ENCODE peak calls at places on chromosomes 1 and 21, in four cellular contexts. V is mesenchymal stem cell, R is IMR-90, Q is neuronal stem cell. X is an unnamed sample.

GRCh38 chr21:15688809-15689208 is 41.0 kb upstream of the USP25 start:
- DNase-seq in Q (no peak), R (no peak), V (no peak), X (no peak)

GRCh38 chr21:29298348-29299045 is at the start of gene BACH1:
- DNase-seq in R (peak), Q (peak), V (peak), X (peak)

GRCh38 chr1:172109357-172109756 is 268.1 kb downstream of the DNM3 start:
- DNase-seq in R (peak), V (no peak), Q (no peak), X (no peak)

GRCh38 chr1:114428083-114428754 is 82.8 kb downstream of the TRIM33 start:
- DNase-seq in R (peak), Q (no peak), V (peak), X (no peak)

GRCh38 chr1:3617806-3618345 is 6.6 kb upstream of the MEGF6 start:
- DNase-seq in Q (no peak), V (no peak), R (no peak), X (no peak)

GRCh38 chr1:202351725-202352124 is 3.2 kb downstream of the PPP1R12B start:
- DNase-seq in R (peak), Q (no peak), V (no peak), X (no peak)

GRCh38 chr1:66852870-66853269 is 51.8 kb upstream of the INSL5 start:
- DNase-seq in V (no peak), Q (no peak), R (no peak), X (no peak)

GRCh38 chr1:167707942-167708341 is 13.8 kb upstream of the MPZL1 start:
- DNase-seq in V (no peak), R (no peak), Q (no peak), X (no peak)

GRCh38 chr1:150464422-150464826 is 22.8 kb upstream of the TARS2 start:
- DNase-seq in R (peak), Q (peak), V (peak), X (peak)

GRCh38 chr1:116498789-116499628 is 71.8 kb downstream of the CD58 start:
- DNase-seq in V (peak), Q (peak), R (peak), X (peak)

GRCh38 chr1:40769815-40770214 is 13.8 kb upstream of the KCNQ4 start:
- DNase-seq in V (no peak), R (no peak), Q (no peak), X (no peak)

GRCh38 chr21:41884501-41885030 is 5.4 kb upstream of the PRDM15 start:
- DNase-seq in Q (no peak), R (no peak), V (no peak), X (peak)

GRCh38 chr21:31370893-31371652 is 27.0 kb upstream of the TIAM1 start:
- DNase-seq in R (peak), V (peak), Q (no peak), X (no peak)

GRCh38 chr1:109642610-109643009 is 13.3 kb upstream of the GSTM4 start:
- DNase-seq in V (peak), R (peak), Q (no peak), X (no peak)

GRCh38 chr1:114135806-114136205 is 17.9 kb downstream of the SYT6 start:
- DNase-seq in V (no peak), Q (no peak), R (no peak), X (no peak)

GRCh38 chr1:205851993-205852392 is 2.1 kb upstream of the PM20D1 start:
- DNase-seq in Q (no peak), V (no peak), R (no peak), X (peak)

GRCh38 chr1:150973258-150973825 is 1.3 kb downstream of the CERS2 start:
- DNase-seq in R (no peak), Q (no peak), V (peak), X (no peak)

GRCh38 chr1:18921506-18922251 is 19.3 kb upstream of the ALDH4A1 start:
- DNase-seq in V (no peak), Q (no peak), R (no peak), X (no peak)

GRCh38 chr1:244730153-244730933 is 77.4 kb downstream of the DESI2 start:
- DNase-seq in Q (peak), V (peak), R (peak), X (peak)

GRCh38 chr1:210394281-210394798 is 65.6 kb downstream of the HHAT start:
- DNase-seq in R (peak), Q (no peak), V (peak), X (no peak)

GRCh38 chr1:238404506-238404905 is 513.8 kb upstream of the ZP4 start:
- DNase-seq in R (peak), Q (no peak), V (peak), X (no peak)

GRCh38 chr21:34499116-34499515 is 12.9 kb downstream of the KCNE1 start:
- DNase-seq in V (no peak), Q (no peak), R (no peak), X (no peak)

GRCh38 chr1:25003457-25004190 is 73.5 kb upstream of the RUNX3 start:
- DNase-seq in Q (no peak), R (peak), V (peak), X (no peak)

GRCh38 chr1:174469687-174470086 is 21.9 kb downstream of the GPR52 start:
- DNase-seq in R (no peak), Q (no peak), V (no peak), X (no peak)

GRCh38 chr1:218674280-218674773 is 329.2 kb downstream of the TGFB2 start:
- DNase-seq in V (peak), R (peak), Q (peak), X (peak)

GRCh38 chr1:222109836-222110235 is 367.9 kb upstream of the DUSP10 start:
- DNase-seq in R (no peak), V (no peak), Q (no peak), X (no peak)

GRCh38 chr21:45596704-45597318 is 46.7 kb upstream of the PCBP3 start:
- DNase-seq in V (peak), Q (peak), R (peak), X (peak)

GRCh38 chr1:66375125-66375524 is 158.8 kb upstream of the SGIP1 start:
- DNase-seq in V (no peak), Q (no peak), R (no peak), X (no peak)

GRCh38 chr1:204255225-204255624 is 41.4 kb upstream of the GOLT1A start:
- DNase-seq in R (no peak), V (no peak), Q (no peak), X (no peak)

GRCh38 chr1:31936278-31936965 is 1.7 kb downstream of the PTP4A2 start:
- DNase-seq in R (peak), Q (no peak), V (no peak), X (peak)

GRCh38 chr1:161069201-161069685 is 448 bp downstream of the ARHGAP30 start:
- DNase-seq in R (no peak), V (no peak), Q (no peak), X (no peak)

GRCh38 chr1:183473286-183473536 is 912 bp downstream of the SMG7 start:
- DNase-seq in V (no peak), R (no peak), Q (no peak), X (no peak)

GRCh38 chr1:183470961-183471747 is 1.1 kb upstream of the SMG7 start:
- DNase-seq in Q (no peak), R (peak), V (peak), X (peak)

GRCh38 chr1:183470147-183470960 is 1.9 kb upstream of the SMG7 start:
- DNase-seq in V (peak), Q (peak), R (peak), X (peak)

GRCh38 chr1:183471748-183472487 is 381 bp upstream of the SMG7 start:
- DNase-seq in R (peak), Q (peak), V (peak), X (peak)

DNA sequence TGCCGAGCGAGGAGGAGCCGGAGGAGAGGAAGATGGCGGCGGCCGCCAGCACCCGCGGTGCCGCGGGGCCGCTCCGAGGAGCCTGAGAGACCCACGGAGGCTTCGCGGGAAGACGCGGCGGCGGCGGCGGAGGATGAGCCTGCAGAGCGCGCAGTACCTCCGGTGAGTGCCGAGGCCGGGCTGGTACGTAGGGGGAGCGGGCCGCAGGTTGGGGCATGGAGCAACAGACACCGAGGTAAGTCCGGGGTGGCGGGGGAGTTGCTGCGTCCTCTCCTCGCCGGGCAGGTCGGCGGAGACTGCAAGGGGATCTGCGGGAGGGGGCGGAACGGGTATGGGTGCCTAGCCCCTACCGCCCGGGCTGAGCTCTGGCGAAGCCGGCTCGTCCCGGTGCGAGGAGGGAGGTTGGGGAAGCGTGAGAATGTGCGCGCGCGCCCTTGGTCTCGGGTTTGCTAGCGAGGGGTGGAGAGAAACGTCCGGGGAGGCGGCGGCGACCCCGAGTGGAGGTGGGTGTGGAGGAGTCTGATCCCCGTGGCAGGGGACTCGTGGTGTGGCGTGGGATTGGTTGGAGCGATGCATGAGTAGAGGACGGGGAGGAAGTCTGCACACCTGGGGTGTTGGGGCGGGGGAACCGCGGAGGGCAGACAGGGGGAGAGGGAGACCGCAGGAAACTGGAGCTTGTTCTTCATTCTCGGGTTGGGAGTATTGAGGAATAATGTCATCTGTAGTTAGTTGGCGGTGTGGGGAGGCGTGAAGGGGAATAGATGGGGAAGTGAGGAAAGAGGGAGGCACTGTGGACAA is at the start of gene SMG7:
- DNase-seq in R (peak), Q (no peak), V (peak), X (peak)
- H2AK5ac ChIP-seq in R (peak), Q (peak), V (no peak), X (peak)

DNA sequence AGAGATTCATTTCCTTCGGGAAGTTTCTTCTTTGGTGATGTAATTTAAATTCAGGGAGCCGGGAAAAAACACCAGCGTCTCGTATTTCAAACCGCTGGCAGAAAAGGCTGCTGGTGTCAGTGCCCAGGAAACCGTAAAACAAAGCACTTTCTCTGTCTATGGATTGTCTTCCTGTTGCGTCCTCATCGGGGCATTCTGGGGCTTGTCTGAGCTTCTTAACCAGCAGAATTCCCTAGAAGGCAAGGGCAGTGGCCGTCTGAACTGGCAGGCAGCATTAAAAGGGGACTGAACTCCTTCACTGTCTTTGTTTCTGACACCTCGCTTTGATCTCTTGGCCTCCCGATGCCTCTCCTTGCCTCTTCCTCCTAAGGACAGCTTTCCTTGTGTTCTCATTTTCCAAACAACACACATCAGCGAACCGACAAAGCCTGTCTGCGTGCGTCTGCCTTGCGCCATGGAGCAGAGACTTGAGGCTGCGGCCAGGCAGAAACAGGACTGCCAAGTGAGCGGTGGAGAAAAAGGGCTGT is 391.6 kb upstream of the VAMP3 start:
- DNase-seq in R (peak), V (peak), Q (peak), X (no peak)
- H4K91ac ChIP-seq in R (peak), V (no peak), Q (no peak), X (peak)

GRCh38 chr1:11799099-11799498 is 6.7 kb downstream of the MTHFR start:
- DNase-seq in Q (no peak), V (no peak), R (no peak), X (no peak)
- H3K27ac ChIP-seq in Q (no peak), V (no peak), R (no peak), X (no peak)

DNA sequence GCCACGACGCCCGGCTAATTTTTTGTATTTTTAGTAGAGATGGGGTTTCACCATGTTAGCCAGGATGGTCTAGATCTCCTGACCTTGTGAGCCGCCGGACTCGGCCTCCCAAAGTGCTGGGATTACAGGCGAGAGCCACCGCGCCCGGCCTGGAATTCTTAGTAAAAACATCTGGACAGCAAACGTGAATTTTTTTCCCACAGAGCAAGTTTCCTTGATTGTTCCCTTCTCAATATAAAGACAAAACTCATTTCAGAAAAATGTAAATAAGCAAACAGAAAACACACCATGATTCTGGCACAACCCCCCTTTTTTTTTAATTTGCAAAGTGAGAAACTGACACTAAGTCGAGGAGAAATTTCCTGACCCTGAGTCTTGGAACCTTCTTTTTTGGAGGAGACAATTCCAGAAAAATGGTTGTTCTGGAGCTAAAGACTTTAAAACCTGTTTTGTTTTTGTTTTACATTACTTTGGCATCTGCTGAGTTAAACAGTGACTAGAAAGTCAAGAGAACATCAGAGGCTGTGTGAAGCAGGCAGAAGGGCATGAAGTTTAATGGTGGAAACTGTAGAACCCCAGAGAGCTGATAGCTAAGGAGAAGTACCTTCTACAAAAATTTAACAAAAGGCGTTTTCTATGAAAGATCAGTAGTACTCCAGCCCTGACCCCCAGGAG is 10.3 kb upstream of the HMGCS2 start:
- DNase-seq in V (no peak), R (no peak), Q (no peak), X (no peak)
- H2AK5ac ChIP-seq in V (no peak), R (no peak), Q (no peak), X (no peak)

DNA sequence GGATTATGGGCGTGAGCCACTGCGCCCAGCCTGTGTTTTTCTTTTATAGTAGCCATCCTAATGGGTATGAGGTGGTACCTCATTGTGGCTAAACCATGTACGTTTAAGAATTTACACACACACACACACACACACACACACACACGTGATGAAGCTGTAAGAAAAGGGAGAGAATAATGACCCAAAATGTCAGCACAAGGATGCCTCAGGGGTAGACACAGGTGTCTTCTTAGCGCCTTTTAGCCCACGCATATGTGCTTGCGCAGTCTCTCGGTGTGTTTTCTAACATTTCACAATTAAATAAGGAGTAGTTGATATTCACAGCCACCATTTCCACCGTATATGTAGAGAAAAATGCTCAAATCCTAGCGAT is 782 bp upstream of the PFKL start:
- DNase-seq in Q (no peak), V (peak), R (peak), X (peak)
- H4K91ac ChIP-seq in Q (no peak), V (peak), R (peak), X (peak)

GRCh38 chr21:38821248-38821647 is 15.5 kb downstream of the ETS2 start:
- DNase-seq in V (no peak), Q (no peak), R (no peak), X (no peak)
- H3K27ac ChIP-seq in V (no peak), Q (no peak), R (peak), X (no peak)

GRCh38 chr1:64886877-64887276 is 79.5 kb downstream of the JAK1 start:
- DNase-seq in V (no peak), Q (peak), R (no peak), X (no peak)

GRCh38 chr1:64890699-64891439 is 75.5 kb downstream of the JAK1 start:
- DNase-seq in Q (no peak), V (no peak), R (no peak), X (no peak)

GRCh38 chr1:64884261-64885040 is 81.9 kb downstream of the JAK1 start:
- DNase-seq in Q (no peak), V (no peak), R (peak), X (no peak)

GRCh38 chr1:64885648-64886047 is 80.7 kb downstream of the JAK1 start:
- DNase-seq in R (no peak), V (no peak), Q (no peak), X (no peak)

DNA sequence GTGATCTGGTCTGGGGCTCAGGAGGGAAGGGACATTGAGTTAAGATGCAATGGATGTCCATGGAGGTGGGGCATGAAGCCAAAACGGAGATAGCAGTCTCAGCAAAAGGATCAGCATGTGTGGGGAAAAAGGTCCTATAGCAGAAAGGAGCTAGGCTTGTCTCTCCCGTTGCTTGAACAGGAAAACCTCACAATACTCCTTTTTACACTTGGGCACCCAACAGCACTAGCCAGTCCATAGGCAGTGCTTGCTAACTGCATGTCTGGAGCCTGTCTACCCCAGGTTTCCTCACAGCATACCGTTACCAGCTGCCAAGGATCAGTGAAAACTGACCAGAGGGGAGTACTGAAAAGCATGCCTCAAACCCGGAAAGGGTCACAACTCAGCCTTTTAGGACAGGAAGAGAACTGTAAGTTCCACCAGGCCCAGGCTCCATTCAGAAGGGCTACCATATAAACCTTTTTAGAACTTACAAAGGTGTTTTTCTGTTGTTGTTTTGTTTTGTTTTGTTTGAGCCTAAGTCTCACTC is 78.6 kb downstream of the JAK1 start:
- DNase-seq in Q (no peak), V (peak), R (no peak), X (peak)
- H2AK5ac ChIP-seq in Q (no peak), V (no peak), R (no peak), X (no peak)

GRCh38 chr21:44521301-44521927 is 18.6 kb downstream of the KRTAP10-1 start:
- DNase-seq in V (no peak), Q (no peak), R (no peak), X (no peak)

GRCh38 chr21:44517175-44517899 is 22.7 kb downstream of the KRTAP10-1 start:
- DNase-seq in R (peak), V (no peak), Q (no peak), X (no peak)

GRCh38 chr21:44518684-44519083 is 21.3 kb downstream of the KRTAP10-1 start:
- DNase-seq in Q (no peak), R (no peak), V (no peak), X (peak)

GRCh38 chr21:44520326-44521300 is 19.4 kb downstream of the KRTAP10-1 start:
- DNase-seq in V (no peak), R (no peak), Q (no peak), X (peak)

GRCh38 chr21:44519346-44520325 is 20.4 kb downstream of the KRTAP10-1 start:
- DNase-seq in Q (no peak), V (no peak), R (no peak), X (no peak)
- H4K91ac ChIP-seq in Q (peak), V (no peak), R (no peak), X (no peak)

DNA sequence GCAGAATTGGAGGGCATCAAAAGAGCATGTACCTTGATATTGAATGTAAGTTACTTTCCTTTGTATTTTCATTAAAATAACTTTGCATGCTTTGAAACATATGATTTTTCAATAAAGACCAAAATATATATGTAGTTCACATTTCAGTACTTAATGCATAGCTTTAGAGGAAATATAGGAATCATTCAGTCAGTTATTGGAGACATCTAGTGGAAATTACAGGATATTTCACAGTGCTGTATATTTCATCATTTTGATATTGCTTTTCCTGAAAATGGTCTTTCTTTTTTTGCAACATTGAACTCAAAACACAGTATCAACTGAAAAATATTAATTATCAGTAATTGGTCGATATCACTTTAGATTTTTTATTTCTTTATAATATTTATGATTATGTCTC is 375.8 kb downstream of the NCAM2 start:
- DNase-seq in Q (no peak), V (peak), R (no peak), X (no peak)
- H3K27ac ChIP-seq in Q (no peak), V (no peak), R (no peak), X (no peak)